ENCODE peak calls at places on chromosomes 2 and 18, in eight cellular contexts. C is endothelial cell, N is Calu3, U is stomach, O is AG09309, K is GM20000, A is AG04450, L is neural crest cell. X is an unnamed sample.

GRCh38 chr18:3075491-3075890 is 62.5 kb upstream of the LPIN2 start:
- DNase-seq in C (no peak), N (no peak), U (no peak), O (no peak), K (no peak), A (no peak), L (no peak), X (no peak)

GRCh38 chr2:233416706-233417105 is 62.4 kb downstream of the DGKD start:
- DNase-seq in C (no peak), N (no peak), U (peak), O (no peak), K (no peak), A (no peak), L (no peak), X (no peak)

GRCh38 chr18:79772865-79773696 is 24.7 kb upstream of the KCNG2 start:
- DNase-seq in C (no peak), N (no peak), U (no peak), O (no peak), K (no peak), A (no peak), L (no peak), X (no peak)

GRCh38 chr2:197255550-197255949 is 55.0 kb downstream of the ANKRD44 start:
- DNase-seq in C (peak), N (no peak), U (peak), O (no peak), K (peak), A (no peak), L (peak), X (peak)

GRCh38 chr2:55862269-55862668 is 61.3 kb downstream of the EFEMP1 start:
- DNase-seq in C (no peak), N (no peak), U (no peak), O (peak), K (no peak), A (peak), L (no peak), X (no peak)

GRCh38 chr2:229129738-229130371 is 141.2 kb downstream of the PID1 start:
- DNase-seq in C (no peak), N (no peak), U (no peak), O (no peak), K (no peak), A (no peak), L (no peak), X (no peak)

GRCh38 chr18:12442946-12443345 is 35.2 kb downstream of the PRELID3A start:
- DNase-seq in C (no peak), N (no peak), U (no peak), O (no peak), K (no peak), A (no peak), L (no peak), X (no peak)

GRCh38 chr18:48052845-48053244 is 122.4 kb upstream of the SMAD2 start:
- DNase-seq in C (no peak), N (no peak), U (no peak), O (no peak), K (no peak), A (no peak), L (no peak), X (no peak)

GRCh38 chr2:111618953-111619902 is 264.8 kb downstream of the ANAPC1 start:
- DNase-seq in C (no peak), N (no peak), U (no peak), O (no peak), K (no peak), A (no peak), L (no peak), X (no peak)
- TF ChIP-seq CTCF in C (no peak), N (no peak), U (no peak), O (no peak), K (no peak), A (no peak), L (no peak), X (peak)

GRCh38 chr2:172462393-172463381 is 35.3 kb downstream of the ITGA6 start:
- DNase-seq in C (no peak), N (peak), U (no peak), O (no peak), K (peak), A (no peak), L (no peak), X (peak)
- TF ChIP-seq CTCF in C (peak), N (no peak), U (no peak), O (no peak), K (no peak), A (no peak), L (peak), X (no peak)

GRCh38 chr2:240469239-240469636 is 33.8 kb downstream of the GPC1 start:
- DNase-seq in C (peak), N (no peak), U (no peak), O (no peak), K (no peak), A (no peak), L (peak), X (no peak)

GRCh38 chr2:240469747-240470146 is 34.3 kb downstream of the GPC1 start:
- DNase-seq in C (no peak), N (no peak), U (no peak), O (no peak), K (no peak), A (no peak), L (no peak), X (no peak)

GRCh38 chr2:240468300-240469238 is 33.1 kb downstream of the GPC1 start:
- DNase-seq in C (no peak), N (no peak), U (no peak), O (no peak), K (no peak), A (no peak), L (peak), X (no peak)

GRCh38 chr2:240473211-240473610 is 37.7 kb downstream of the GPC1 start:
- DNase-seq in C (no peak), N (no peak), U (no peak), O (no peak), K (no peak), A (no peak), L (no peak), X (no peak)

DNA sequence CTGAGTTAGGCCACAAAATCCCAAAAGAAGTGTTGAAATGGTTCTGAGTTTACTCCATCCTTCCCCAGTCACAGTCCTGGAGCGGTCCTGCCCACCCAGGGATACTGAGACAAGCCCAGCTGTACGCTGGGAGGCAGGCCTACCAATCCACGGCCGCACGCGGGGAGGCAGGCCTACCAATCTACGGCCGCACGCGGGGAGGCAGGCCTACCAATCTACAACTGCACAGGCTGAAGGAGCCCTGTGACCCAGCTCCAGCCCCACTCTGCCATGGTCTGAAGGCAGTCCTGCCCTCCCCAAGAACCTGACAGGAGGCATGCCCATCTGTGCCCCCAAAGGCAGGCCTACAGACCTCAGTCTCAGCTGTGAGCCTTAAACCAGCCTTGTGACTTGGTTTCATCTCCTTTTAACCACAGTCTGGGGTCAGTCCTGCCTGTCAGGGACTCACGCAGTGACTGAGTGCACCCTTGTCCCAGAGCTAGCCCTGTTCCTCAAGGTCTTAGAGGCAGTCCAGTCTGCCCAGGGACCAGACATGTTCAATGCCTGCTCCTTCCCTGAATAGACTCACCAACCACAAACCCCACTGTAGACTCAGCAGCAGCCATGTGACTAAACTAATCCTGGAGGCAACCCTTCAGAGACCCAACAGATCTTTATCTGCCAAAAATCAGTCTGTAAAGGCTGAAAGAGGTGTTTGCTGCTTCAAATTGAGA is 36.8 kb downstream of the GPC1 start:
- DNase-seq in C (no peak), N (no peak), U (no peak), O (no peak), K (no peak), A (no peak), L (no peak), X (peak)
- TF ChIP-seq CTCF in C (no peak), N (no peak), U (no peak), O (no peak), K (no peak), A (no peak), L (no peak), X (no peak)

DNA sequence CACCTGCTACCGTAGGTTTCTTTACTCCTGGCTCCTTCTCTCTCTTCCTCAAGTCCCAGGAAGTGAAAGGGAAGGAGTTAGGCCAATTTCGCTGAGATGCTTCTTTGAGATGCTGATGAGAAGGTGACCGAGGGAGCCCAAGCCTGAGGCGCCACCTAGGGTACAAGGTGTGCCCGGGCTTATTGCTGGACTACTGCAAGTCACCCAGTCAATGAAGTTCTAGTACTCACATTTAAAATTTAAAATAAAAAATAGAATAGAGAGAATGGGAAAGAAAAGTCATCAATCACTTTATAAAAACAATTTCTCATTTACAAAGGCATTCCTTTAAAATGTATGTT is 45.3 kb downstream of the ACAA2 start:
- DNase-seq in C (peak), N (peak), U (peak), O (peak), K (no peak), A (peak), L (peak), X (peak)
- TF ChIP-seq CTCF in C (peak), N (peak), U (peak), O (peak), K (no peak), A (peak), L (peak), X (peak)

DNA sequence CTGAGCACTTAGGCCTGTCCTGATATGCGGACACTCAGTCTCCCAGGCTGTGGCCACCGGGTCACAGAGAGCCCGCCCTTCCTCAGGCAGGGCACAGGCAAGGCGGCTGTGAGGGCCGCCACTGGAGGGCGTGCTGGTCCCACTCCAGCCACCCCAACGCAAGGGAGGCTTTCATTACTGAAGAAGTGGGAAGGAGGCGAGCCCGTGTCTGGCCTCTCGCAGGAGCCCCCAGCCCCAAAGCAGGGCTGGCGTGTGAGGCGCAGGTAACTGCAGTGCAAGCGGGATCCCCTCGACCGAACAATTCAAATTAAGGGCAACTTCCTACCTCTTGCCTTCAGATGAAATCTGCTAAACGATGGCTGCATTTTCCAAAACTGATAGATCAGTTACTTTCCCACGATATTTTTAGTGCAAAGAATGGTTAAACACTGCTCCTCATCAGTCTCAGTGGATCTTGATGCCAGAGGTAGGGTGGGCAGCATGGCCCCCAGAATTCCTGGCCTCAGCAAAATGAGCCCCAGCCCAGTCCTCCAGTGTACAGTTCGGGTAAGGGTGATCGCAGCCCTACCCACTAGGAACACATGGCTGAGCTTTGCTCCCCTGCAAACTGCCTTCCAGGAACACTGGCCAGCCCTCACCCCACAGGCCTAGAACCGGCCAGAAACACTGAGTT is 97.2 kb downstream of the SEPTIN10 start:
- DNase-seq in C (peak), N (peak), U (peak), O (no peak), K (peak), A (no peak), L (peak), X (peak)
- TF ChIP-seq CTCF in C (peak), N (peak), U (peak), O (peak), K (no peak), A (peak), L (peak), X (peak)

GRCh38 chr2:159175182-159175581 is 111.3 kb downstream of the WDSUB1 start:
- DNase-seq in C (no peak), N (no peak), U (no peak), O (no peak), K (no peak), A (no peak), L (no peak), X (peak)

GRCh38 chr2:159177357-159177756 is 109.1 kb downstream of the WDSUB1 start:
- DNase-seq in C (no peak), N (no peak), U (no peak), O (no peak), K (no peak), A (no peak), L (no peak), X (no peak)

GRCh38 chr2:159177957-159178356 is 108.5 kb downstream of the WDSUB1 start:
- DNase-seq in C (no peak), N (no peak), U (no peak), O (no peak), K (no peak), A (no peak), L (no peak), X (no peak)

GRCh38 chr2:159174759-159175158 is 111.7 kb downstream of the WDSUB1 start:
- DNase-seq in C (no peak), N (no peak), U (no peak), O (no peak), K (no peak), A (no peak), L (no peak), X (no peak)

DNA sequence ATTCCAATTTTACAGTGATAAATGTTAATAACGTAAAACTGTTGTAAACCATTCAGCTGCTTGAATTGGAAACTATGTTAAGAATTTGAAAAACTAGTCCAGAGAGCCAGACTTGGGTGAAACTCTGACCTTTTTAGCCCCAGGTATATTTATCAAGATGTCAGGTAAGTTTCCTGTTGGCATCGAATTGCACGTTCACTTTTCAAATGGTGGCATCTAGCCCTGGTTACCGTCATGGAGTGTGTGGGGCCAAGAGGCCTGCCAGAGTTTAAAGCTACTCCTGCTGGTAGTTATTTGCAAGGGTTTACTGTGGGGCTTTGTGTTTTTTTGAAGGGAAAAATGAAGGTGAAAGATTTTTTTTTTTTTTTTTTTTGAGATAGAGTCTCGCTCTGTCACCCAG is 109.9 kb downstream of the WDSUB1 start:
- DNase-seq in C (no peak), N (no peak), U (no peak), O (no peak), K (no peak), A (no peak), L (no peak), X (no peak)
- TF ChIP-seq CTCF in C (no peak), N (no peak), U (no peak), O (no peak), K (no peak), A (peak), L (peak), X (no peak)

GRCh38 chr2:111134082-111134481 is 13.4 kb downstream of the BCL2L11 start:
- DNase-seq in C (no peak), N (no peak), U (no peak), O (no peak), K (no peak), A (no peak), L (no peak), X (no peak)
- TF ChIP-seq CTCF in C (peak), N (no peak), U (no peak), O (no peak), K (no peak), A (no peak), L (peak), X (no peak)

X was measured in GM12865.